ENCODE peak calls at places on chromosome 19, in four cellular contexts. T, Y, V and H are unnamed samples.

GRCh38 chr19:33771308-33772101 is 25.2 kb upstream of the KCTD15 start:
- DNase-seq in T (peak; percentile 67), Y (no peak), V (peak; percentile 84), H (peak; percentile 94)

GRCh38 chr19:14073232-14073924 is 792 bp downstream of the MISP3 start:
- DNase-seq in T (peak; percentile 77), Y (no peak), V (peak; percentile 82), H (peak; percentile 90)

GRCh38 chr19:16998635-16999194 is 27.9 kb downstream of the CPAMD8 start:
- DNase-seq in T (no peak), Y (no peak), V (no peak), H (no peak)

GRCh38 chr19:18488838-18489626 is 32.8 kb downstream of the ELL start:
- DNase-seq in T (no peak), Y (no peak), V (peak; percentile 61), H (peak; percentile 94)

GRCh38 chr19:47228937-47229673 is 1.9 kb downstream of the BBC3 start:
- DNase-seq in T (no peak), Y (no peak), V (peak; percentile 24), H (peak; percentile 30)

GRCh38 chr19:624433-625109 is 8.8 kb downstream of the POLRMT start:
- DNase-seq in T (no peak), Y (no peak), V (no peak), H (no peak)

GRCh38 chr19:50753879-50754278 is 16.4 kb upstream of the GPR32 start:
- DNase-seq in T (no peak), Y (no peak), V (no peak), H (no peak)

GRCh38 chr19:679418-680286 is 3.5 kb downstream of the FSTL3 start:
- DNase-seq in T (peak; percentile 71), Y (no peak), V (peak; percentile 68), H (peak; percentile 91)

GRCh38 chr19:51887522-51888498 is at the start of gene ZNF577:
- DNase-seq in T (peak; percentile 93), Y (no peak), V (no peak), H (peak; percentile 71)

GRCh38 chr19:54473071-54473941 is at the start of gene CDC42EP5:
- DNase-seq in T (peak; percentile 82), Y (no peak), V (peak; percentile 51), H (peak; percentile 82)

GRCh38 chr19:28727133-28727834 is 485.7 kb downstream of the UQCRFS1 start:
- DNase-seq in T (no peak), Y (no peak), V (peak; percentile 93), H (peak; percentile 91)

GRCh38 chr19:3006075-3006767 is 22.9 kb downstream of the TLE2 start:
- DNase-seq in T (no peak), Y (no peak), V (peak; percentile 98), H (peak; percentile 98)

GRCh38 chr19:6362351-6362801 is 1.0 kb downstream of the CLPP start:
- DNase-seq in T (no peak), Y (no peak), V (no peak), H (no peak)

GRCh38 chr19:55146648-55147218 is 2.3 kb downstream of the TNNT1 start:
- DNase-seq in T (no peak), Y (no peak), V (peak; percentile 88), H (peak; percentile 98)

GRCh38 chr19:42089191-42089750 is 13.3 kb downstream of the ZNF574 start:
- DNase-seq in T (no peak), Y (no peak), V (no peak), H (peak; percentile 77)

GRCh38 chr19:23512151-23512925 is 117.1 kb upstream of the ZNF91 start:
- DNase-seq in T (no peak), Y (no peak), V (no peak), H (no peak)

GRCh38 chr19:21595185-21595584 is 89.8 kb downstream of the ZNF429 start:
- DNase-seq in T (no peak), Y (no peak), V (no peak), H (no peak)
- H3K27me3 ChIP-seq in T (no peaks in the 10 kb centered on the region), Y (no peaks in the 10 kb centered on the region), V (no peaks in the 10 kb centered on the region), H (no peaks in the 10 kb centered on the region)

DNA sequence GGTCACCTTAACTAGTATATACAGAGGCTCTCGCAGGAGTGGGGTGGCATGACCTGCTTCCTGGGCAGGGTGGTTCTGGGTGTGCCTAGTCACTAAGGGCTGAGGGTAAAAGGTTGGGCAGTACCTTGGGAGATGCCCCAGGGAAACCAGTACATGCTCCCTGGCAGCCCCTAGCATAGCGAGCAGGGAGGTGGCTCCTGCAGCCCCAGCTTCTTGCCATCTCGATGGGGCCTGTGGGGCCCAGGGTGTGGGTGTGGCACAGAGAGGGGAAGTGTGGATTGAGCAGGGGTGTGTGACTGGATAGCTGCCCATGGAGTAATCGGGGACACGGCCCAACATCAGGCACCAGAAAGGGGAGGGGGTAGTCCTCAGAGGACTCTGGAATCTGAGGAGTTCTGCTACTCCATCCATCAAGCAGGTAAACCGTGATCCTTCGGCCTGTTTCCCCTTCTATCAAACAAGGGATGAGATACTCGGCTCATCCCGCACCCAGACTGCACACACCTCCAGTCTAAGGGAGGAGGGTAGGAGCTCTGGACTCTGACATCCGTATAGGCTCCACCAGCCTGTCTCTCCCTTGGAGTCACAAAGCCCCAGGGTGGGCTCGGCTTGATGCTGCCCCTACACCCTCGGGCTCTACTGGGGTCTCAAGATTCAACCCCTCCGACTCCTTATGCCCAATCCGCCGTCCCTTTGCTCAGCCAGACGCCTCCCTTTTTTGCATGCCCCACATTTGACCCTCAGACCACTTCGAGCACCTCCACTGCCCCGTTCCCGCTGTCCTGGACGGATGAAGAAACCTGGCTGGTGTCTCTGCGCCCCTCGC is 1.1 kb downstream of the ZBTB45 start:
- DNase-seq in T (no peak), Y (no peak), V (no peak), H (peak; percentile 45)
- H3K4me3 ChIP-seq in T (peak overlapping the region; percentile 92), Y (peak overlapping the region; percentile 89), V (peak overlapping the region; percentile 79), H (peak overlapping the region; percentile 83)

GRCh38 chr19:1776606-1777147 is 23.4 kb downstream of the ONECUT3 start:
- DNase-seq in T (no peak), Y (no peak), V (no peak), H (peak; percentile 75)
- H3K27me3 ChIP-seq in T (peaks cover 97% of the 10 kb centered on the region), Y (peaks cover 10% of the 10 kb centered on the region), V (peaks cover 19% of the 10 kb centered on the region), H (peaks cover 73% of the 10 kb centered on the region)

GRCh38 chr19:11745871-11746270 is 7.1 kb upstream of the ZNF823 start:
- DNase-seq in T (no peak), Y (no peak), V (no peak), H (no peak)
- H3K4me3 ChIP-seq in T (no peak overlapping the region), Y (no peak overlapping the region), V (no peak overlapping the region), H (no peak overlapping the region)

DNA sequence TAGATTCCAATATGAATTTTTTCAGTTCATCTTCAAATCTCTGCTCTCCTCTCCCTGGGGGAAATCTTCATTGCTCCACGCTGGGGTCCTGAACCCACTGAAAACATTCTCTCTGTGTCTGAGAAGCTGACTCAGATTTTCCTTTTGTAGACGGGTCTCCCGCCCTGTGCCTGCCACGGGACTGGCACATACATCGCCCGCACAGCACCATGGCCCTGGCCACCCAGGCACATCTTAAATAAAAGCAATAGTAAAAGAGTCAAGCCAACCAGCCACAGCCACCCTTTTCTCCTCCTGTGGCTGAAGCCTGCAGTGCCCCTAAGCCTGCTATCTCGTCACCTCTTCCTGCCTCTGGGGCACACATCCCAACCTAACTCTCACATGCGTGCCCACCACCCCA is 301.2 kb downstream of the ZNF536 start:
- DNase-seq in T (no peak), Y (no peak), V (no peak), H (no peak)
- H3K27me3 ChIP-seq in T (peaks cover 45% of the 10 kb centered on the region), Y (no peaks in the 10 kb centered on the region), V (peaks cover 41% of the 10 kb centered on the region), H (no peaks in the 10 kb centered on the region)

GRCh38 chr19:15288146-15288963 is 44.0 kb downstream of the BRD4 start:
- DNase-seq in T (no peak), Y (no peak), V (no peak), H (no peak)
- H3K4me3 ChIP-seq in T (peak overlapping the region; percentile 20), Y (peak overlapping the region; percentile 44), V (no peak overlapping the region), H (no peak overlapping the region)